ENCODE peak calls at places on chromosome 22, in nine cellular contexts. One of them, this sample, is unnamed.

GRCh38 chr22:44085743-44086741 is 61.9 kb downstream of the PARVB start:
- DNase-seq in BE2C: peak
- DNase-seq in tibial nerve: no peak
- DNase-seq in epithelial cell of esophagus: peak
- DNase-seq in dorsolateral prefrontal cortex: no peak
- DNase-seq in fibroblast of villous mesenchyme: peak
- DNase-seq in hepatocyte: peak
- DNase-seq in MM.1S: peak
- DNase-seq in cardiac fibroblast: peak
- DNase-seq in this sample: peak

GRCh38 chr22:30205281-30206115 is 41.1 kb downstream of the LIF start:
- DNase-seq in BE2C: peak
- DNase-seq in tibial nerve: peak
- DNase-seq in epithelial cell of esophagus: peak
- DNase-seq in dorsolateral prefrontal cortex: no peak
- DNase-seq in fibroblast of villous mesenchyme: peak
- DNase-seq in hepatocyte: peak
- DNase-seq in MM.1S: no peak
- DNase-seq in cardiac fibroblast: peak
- DNase-seq in this sample: peak

GRCh38 chr22:23789638-23790037 is 2.9 kb downstream of the SMARCB1 start:
- DNase-seq in BE2C: peak
- DNase-seq in tibial nerve: no peak
- DNase-seq in epithelial cell of esophagus: no peak
- DNase-seq in dorsolateral prefrontal cortex: no peak
- DNase-seq in fibroblast of villous mesenchyme: no peak
- DNase-seq in hepatocyte: no peak
- DNase-seq in MM.1S: no peak
- DNase-seq in cardiac fibroblast: no peak
- DNase-seq in this sample: no peak

GRCh38 chr22:29703595-29704195 is 16.1 kb upstream of the CABP7 start:
- DNase-seq in BE2C: no peak
- DNase-seq in tibial nerve: no peak
- DNase-seq in epithelial cell of esophagus: no peak
- DNase-seq in dorsolateral prefrontal cortex: no peak
- DNase-seq in fibroblast of villous mesenchyme: no peak
- DNase-seq in hepatocyte: no peak
- DNase-seq in MM.1S: no peak
- DNase-seq in cardiac fibroblast: no peak
- DNase-seq in this sample: no peak

GRCh38 chr22:47282366-47282765 is 519.9 kb downstream of the TBC1D22A start:
- DNase-seq in BE2C: no peak
- DNase-seq in tibial nerve: no peak
- DNase-seq in epithelial cell of esophagus: no peak
- DNase-seq in dorsolateral prefrontal cortex: no peak
- DNase-seq in fibroblast of villous mesenchyme: no peak
- DNase-seq in hepatocyte: no peak
- DNase-seq in MM.1S: no peak
- DNase-seq in cardiac fibroblast: no peak
- DNase-seq in this sample: no peak

GRCh38 chr22:18116634-18117033 is 6.0 kb downstream of the TUBA8 start:
- DNase-seq in BE2C: no peak
- DNase-seq in tibial nerve: no peak
- DNase-seq in epithelial cell of esophagus: no peak
- DNase-seq in dorsolateral prefrontal cortex: no peak
- DNase-seq in fibroblast of villous mesenchyme: no peak
- DNase-seq in hepatocyte: no peak
- DNase-seq in MM.1S: no peak
- DNase-seq in cardiac fibroblast: no peak
- DNase-seq in this sample: no peak

GRCh38 chr22:48895831-48896765 is 931.6 kb downstream of the BRD1 start:
- DNase-seq in BE2C: no peak
- DNase-seq in tibial nerve: no peak
- DNase-seq in epithelial cell of esophagus: no peak
- DNase-seq in dorsolateral prefrontal cortex: no peak
- DNase-seq in fibroblast of villous mesenchyme: no peak
- DNase-seq in hepatocyte: no peak
- DNase-seq in MM.1S: no peak
- DNase-seq in cardiac fibroblast: no peak
- DNase-seq in this sample: no peak

GRCh38 chr22:41915035-41915782 is at the start of gene SHISA8:
- DNase-seq in BE2C: peak
- DNase-seq in tibial nerve: peak
- DNase-seq in epithelial cell of esophagus: peak
- DNase-seq in dorsolateral prefrontal cortex: no peak
- DNase-seq in fibroblast of villous mesenchyme: peak
- DNase-seq in hepatocyte: peak
- DNase-seq in MM.1S: peak
- DNase-seq in cardiac fibroblast: peak
- DNase-seq in this sample: peak

GRCh38 chr22:41603873-41604332 is 14.3 kb upstream of the PMM1 start:
- DNase-seq in BE2C: no peak
- DNase-seq in tibial nerve: no peak
- DNase-seq in epithelial cell of esophagus: no peak
- DNase-seq in dorsolateral prefrontal cortex: no peak
- DNase-seq in fibroblast of villous mesenchyme: no peak
- DNase-seq in hepatocyte: no peak
- DNase-seq in MM.1S: peak
- DNase-seq in cardiac fibroblast: no peak
- DNase-seq in this sample: peak

GRCh38 chr22:25060522-25061071 is 108.1 kb downstream of the KIAA1671 start:
- DNase-seq in BE2C: no peak
- DNase-seq in tibial nerve: no peak
- DNase-seq in epithelial cell of esophagus: no peak
- DNase-seq in dorsolateral prefrontal cortex: no peak
- DNase-seq in fibroblast of villous mesenchyme: no peak
- DNase-seq in hepatocyte: no peak
- DNase-seq in MM.1S: no peak
- DNase-seq in cardiac fibroblast: no peak
- DNase-seq in this sample: no peak

GRCh38 chr22:30277547-30278344 is 11.1 kb upstream of the OSM start:
- DNase-seq in BE2C: no peak
- DNase-seq in tibial nerve: no peak
- DNase-seq in epithelial cell of esophagus: peak
- DNase-seq in dorsolateral prefrontal cortex: no peak
- DNase-seq in fibroblast of villous mesenchyme: peak
- DNase-seq in hepatocyte: peak
- DNase-seq in MM.1S: no peak
- DNase-seq in cardiac fibroblast: peak
- DNase-seq in this sample: peak

GRCh38 chr22:20926243-20926642 is 9.0 kb downstream of the CRKL start:
- DNase-seq in BE2C: no peak
- DNase-seq in tibial nerve: no peak
- DNase-seq in epithelial cell of esophagus: no peak
- DNase-seq in dorsolateral prefrontal cortex: no peak
- DNase-seq in fibroblast of villous mesenchyme: no peak
- DNase-seq in hepatocyte: no peak
- DNase-seq in MM.1S: no peak
- DNase-seq in cardiac fibroblast: no peak
- DNase-seq in this sample: no peak

GRCh38 chr22:33382427-33382826 is 324.2 kb upstream of the SYN3 start:
- DNase-seq in BE2C: no peak
- DNase-seq in tibial nerve: no peak
- DNase-seq in epithelial cell of esophagus: no peak
- DNase-seq in dorsolateral prefrontal cortex: no peak
- DNase-seq in fibroblast of villous mesenchyme: no peak
- DNase-seq in hepatocyte: no peak
- DNase-seq in MM.1S: no peak
- DNase-seq in cardiac fibroblast: no peak
- DNase-seq in this sample: no peak

GRCh38 chr22:32574957-32575893 is 100.6 kb downstream of the FBXO7 start:
- DNase-seq in BE2C: no peak
- DNase-seq in tibial nerve: no peak
- DNase-seq in epithelial cell of esophagus: no peak
- DNase-seq in dorsolateral prefrontal cortex: no peak
- DNase-seq in fibroblast of villous mesenchyme: peak
- DNase-seq in hepatocyte: peak
- DNase-seq in MM.1S: no peak
- DNase-seq in cardiac fibroblast: no peak
- DNase-seq in this sample: no peak

GRCh38 chr22:21092797-21093554 is 47.2 kb downstream of the LRRC74B start:
- DNase-seq in BE2C: no peak
- DNase-seq in tibial nerve: no peak
- DNase-seq in epithelial cell of esophagus: no peak
- DNase-seq in dorsolateral prefrontal cortex: no peak
- DNase-seq in fibroblast of villous mesenchyme: no peak
- DNase-seq in hepatocyte: no peak
- DNase-seq in MM.1S: no peak
- DNase-seq in cardiac fibroblast: no peak
- DNase-seq in this sample: no peak

GRCh38 chr22:31177420-31178162 is 17.6 kb downstream of the RNF185 start:
- DNase-seq in BE2C: no peak
- DNase-seq in tibial nerve: no peak
- DNase-seq in epithelial cell of esophagus: peak
- DNase-seq in dorsolateral prefrontal cortex: no peak
- DNase-seq in fibroblast of villous mesenchyme: peak
- DNase-seq in hepatocyte: peak
- DNase-seq in MM.1S: no peak
- DNase-seq in cardiac fibroblast: peak
- DNase-seq in this sample: peak

GRCh38 chr22:30079952-30080533 is at the start of gene HORMAD2:
- DNase-seq in BE2C: peak
- DNase-seq in tibial nerve: no peak
- DNase-seq in epithelial cell of esophagus: no peak
- DNase-seq in dorsolateral prefrontal cortex: peak
- DNase-seq in fibroblast of villous mesenchyme: peak
- DNase-seq in hepatocyte: peak
- DNase-seq in MM.1S: peak
- DNase-seq in cardiac fibroblast: peak
- DNase-seq in this sample: peak

GRCh38 chr22:33758961-33759360 is 161.3 kb downstream of the LARGE1 start:
- DNase-seq in BE2C: no peak
- DNase-seq in tibial nerve: no peak
- DNase-seq in epithelial cell of esophagus: no peak
- DNase-seq in dorsolateral prefrontal cortex: no peak
- DNase-seq in fibroblast of villous mesenchyme: no peak
- DNase-seq in hepatocyte: no peak
- DNase-seq in MM.1S: no peak
- DNase-seq in cardiac fibroblast: no peak
- DNase-seq in this sample: no peak

GRCh38 chr22:37486224-37486845 is at the start of gene MFNG:
- DNase-seq in BE2C: peak
- DNase-seq in tibial nerve: peak
- DNase-seq in epithelial cell of esophagus: peak
- DNase-seq in dorsolateral prefrontal cortex: peak
- DNase-seq in fibroblast of villous mesenchyme: peak
- DNase-seq in hepatocyte: peak
- DNase-seq in MM.1S: peak
- DNase-seq in cardiac fibroblast: peak
- DNase-seq in this sample: peak

GRCh38 chr22:19241593-19241906 is 50.0 kb downstream of the CLTCL1 start:
- DNase-seq in BE2C: no peak
- DNase-seq in tibial nerve: no peak
- DNase-seq in epithelial cell of esophagus: no peak
- DNase-seq in dorsolateral prefrontal cortex: no peak
- DNase-seq in fibroblast of villous mesenchyme: no peak
- DNase-seq in hepatocyte: no peak
- DNase-seq in MM.1S: no peak
- DNase-seq in cardiac fibroblast: no peak
- DNase-seq in this sample: no peak
- H3K4me3 ChIP-seq in BE2C: no peak
- H3K4me3 ChIP-seq in tibial nerve: no peak
- H3K4me3 ChIP-seq in epithelial cell of esophagus: no peak
- H3K4me3 ChIP-seq in dorsolateral prefrontal cortex: no peak
- H3K4me3 ChIP-seq in fibroblast of villous mesenchyme: no peak
- H3K4me3 ChIP-seq in hepatocyte: no peak
- H3K4me3 ChIP-seq in MM.1S: no peak
- H3K4me3 ChIP-seq in cardiac fibroblast: no peak
- H3K4me3 ChIP-seq in this sample: no peak

DNA sequence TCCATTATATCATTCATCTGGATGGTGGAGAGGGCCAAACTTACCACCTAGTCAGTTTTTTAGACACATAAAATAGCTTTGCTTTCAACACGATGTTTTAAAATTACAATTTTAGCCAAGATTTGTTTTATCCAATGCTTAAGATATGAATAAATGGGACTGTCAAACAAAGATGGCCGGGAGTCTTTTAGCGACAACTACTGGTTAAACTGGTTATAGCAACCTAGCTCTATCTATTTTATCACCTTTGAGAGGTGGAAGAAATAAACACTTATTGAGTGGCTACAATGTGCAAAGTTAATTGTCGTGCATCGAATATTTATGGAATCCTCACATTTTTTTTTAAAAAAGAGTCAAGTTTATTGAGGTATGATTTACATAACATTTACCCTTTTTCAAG is 279.8 kb downstream of the MIAT start:
- DNase-seq in BE2C: no peak
- DNase-seq in tibial nerve: no peak
- DNase-seq in epithelial cell of esophagus: no peak
- DNase-seq in dorsolateral prefrontal cortex: no peak
- DNase-seq in fibroblast of villous mesenchyme: no peak
- DNase-seq in hepatocyte: no peak
- DNase-seq in MM.1S: no peak
- DNase-seq in cardiac fibroblast: no peak
- DNase-seq in this sample: no peak
- TF ChIP-seq CTCF in BE2C: peak
- TF ChIP-seq CTCF in tibial nerve: no peak
- TF ChIP-seq CTCF in epithelial cell of esophagus: no peak
- TF ChIP-seq CTCF in dorsolateral prefrontal cortex: no peak
- TF ChIP-seq CTCF in fibroblast of villous mesenchyme: no peak
- TF ChIP-seq CTCF in hepatocyte: no peak
- TF ChIP-seq CTCF in MM.1S: peak
- TF ChIP-seq CTCF in cardiac fibroblast: peak
- TF ChIP-seq CTCF in this sample: peak

GRCh38 chr22:35065796-35066218 is at the start of gene ISX:
- DNase-seq in BE2C: no peak
- DNase-seq in tibial nerve: no peak
- DNase-seq in epithelial cell of esophagus: no peak
- DNase-seq in dorsolateral prefrontal cortex: no peak
- DNase-seq in fibroblast of villous mesenchyme: no peak
- DNase-seq in hepatocyte: peak
- DNase-seq in MM.1S: no peak
- DNase-seq in cardiac fibroblast: no peak
- DNase-seq in this sample: no peak
- H3K4me3 ChIP-seq in BE2C: no peak
- H3K4me3 ChIP-seq in tibial nerve: no peak
- H3K4me3 ChIP-seq in epithelial cell of esophagus: no peak
- H3K4me3 ChIP-seq in dorsolateral prefrontal cortex: no peak
- H3K4me3 ChIP-seq in fibroblast of villous mesenchyme: no peak
- H3K4me3 ChIP-seq in hepatocyte: peak
- H3K4me3 ChIP-seq in MM.1S: no peak
- H3K4me3 ChIP-seq in cardiac fibroblast: no peak
- H3K4me3 ChIP-seq in this sample: no peak

DNA sequence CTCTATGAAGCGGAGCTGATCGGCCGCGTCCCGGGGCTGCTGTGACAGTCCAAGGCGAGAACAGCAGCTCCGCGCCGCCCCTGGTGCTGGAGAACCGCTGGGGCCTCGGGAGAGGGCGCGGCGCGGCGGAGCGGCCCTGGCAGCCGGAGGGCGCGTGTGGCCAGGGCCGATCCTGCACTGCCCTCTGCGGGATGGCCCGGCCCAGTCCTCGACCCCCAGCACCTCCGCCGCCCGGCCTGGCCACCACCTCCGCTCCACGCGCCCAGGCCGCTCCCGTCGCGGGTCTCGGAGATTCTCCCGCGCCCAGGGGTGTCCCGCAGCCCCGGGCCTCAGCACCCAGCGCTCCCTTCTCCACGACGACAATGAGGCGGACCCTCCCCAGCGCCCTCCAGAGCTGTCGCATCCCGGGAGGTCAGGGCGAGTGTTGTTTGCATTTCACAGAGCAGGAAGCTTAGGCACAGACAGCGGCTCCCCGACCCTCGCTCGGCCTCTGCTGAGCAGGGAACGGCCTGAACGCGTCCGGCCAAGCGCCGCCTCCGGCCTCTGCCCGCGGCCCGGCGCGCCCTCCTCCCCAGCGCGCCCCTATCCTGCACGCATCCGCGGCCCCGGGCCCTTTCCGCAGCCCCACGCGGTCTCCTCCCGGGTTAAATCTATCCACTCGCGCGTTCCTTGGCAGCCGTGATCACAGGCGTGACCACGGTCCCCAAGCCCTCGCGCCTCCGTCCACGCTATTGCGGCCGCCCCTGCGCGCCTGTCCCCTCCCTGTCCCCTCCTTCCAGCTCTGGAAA is 109.7 kb downstream of the WNT7B start:
- DNase-seq in BE2C: peak
- DNase-seq in tibial nerve: no peak
- DNase-seq in epithelial cell of esophagus: no peak
- DNase-seq in dorsolateral prefrontal cortex: no peak
- DNase-seq in fibroblast of villous mesenchyme: peak
- DNase-seq in hepatocyte: peak
- DNase-seq in MM.1S: no peak
- DNase-seq in cardiac fibroblast: peak
- DNase-seq in this sample: no peak
- TF ChIP-seq CTCF in BE2C: peak
- TF ChIP-seq CTCF in tibial nerve: peak
- TF ChIP-seq CTCF in epithelial cell of esophagus: no peak
- TF ChIP-seq CTCF in dorsolateral prefrontal cortex: peak
- TF ChIP-seq CTCF in fibroblast of villous mesenchyme: peak
- TF ChIP-seq CTCF in hepatocyte: peak
- TF ChIP-seq CTCF in MM.1S: no peak
- TF ChIP-seq CTCF in cardiac fibroblast: no peak
- TF ChIP-seq CTCF in this sample: peak